ENCODE peak calls at places on chromosomes 7 and 10, in ten cellular contexts. One of them, this sample, is unnamed.

GRCh38 chr7:16839646-16840045 is 34.8 kb upstream of the AGR2 start:
- DNase-seq in NCI-H1092 treated with DMSO at 0.1 percent for 48 hours: no peak
- DNase-seq in posterior vena cava: no peak
- DNase-seq in AG04449: no peak
- DNase-seq in ovary: no peak
- DNase-seq in fibroblast of villous mesenchyme: peak
- DNase-seq in activated T-helper 1 cell treated with anti-CD3 and anti-CD28 coated beads, Interleukin-2, amount 50 U/mL, for 16 hours: no peak
- DNase-seq in choroid plexus epithelial cell: peak
- DNase-seq in stimulated activated CD4-positive, alpha-beta T cell treated with anti-CD3 and anti-CD28 coated beads, Interleukin-12 subunit alpha, Interleukin-12 subunit beta, amount 100 ng/mL, for 48 hours: no peak
- DNase-seq in neural crest cell: no peak
- DNase-seq in this sample: no peak

GRCh38 chr10:69842932-69843331 is 41.2 kb downstream of the COL13A1 start:
- DNase-seq in NCI-H1092 treated with DMSO at 0.1 percent for 48 hours: no peak
- DNase-seq in posterior vena cava: no peak
- DNase-seq in AG04449: no peak
- DNase-seq in ovary: no peak
- DNase-seq in fibroblast of villous mesenchyme: no peak
- DNase-seq in activated T-helper 1 cell treated with anti-CD3 and anti-CD28 coated beads, Interleukin-2, amount 50 U/mL, for 16 hours: no peak
- DNase-seq in choroid plexus epithelial cell: peak
- DNase-seq in stimulated activated CD4-positive, alpha-beta T cell treated with anti-CD3 and anti-CD28 coated beads, Interleukin-12 subunit alpha, Interleukin-12 subunit beta, amount 100 ng/mL, for 48 hours: no peak
- DNase-seq in neural crest cell: no peak
- DNase-seq in this sample: no peak

GRCh38 chr10:2942937-2943336 is 124.4 kb upstream of the PFKP start:
- DNase-seq in NCI-H1092 treated with DMSO at 0.1 percent for 48 hours: no peak
- DNase-seq in posterior vena cava: no peak
- DNase-seq in AG04449: no peak
- DNase-seq in ovary: no peak
- DNase-seq in fibroblast of villous mesenchyme: no peak
- DNase-seq in activated T-helper 1 cell treated with anti-CD3 and anti-CD28 coated beads, Interleukin-2, amount 50 U/mL, for 16 hours: no peak
- DNase-seq in choroid plexus epithelial cell: peak
- DNase-seq in stimulated activated CD4-positive, alpha-beta T cell treated with anti-CD3 and anti-CD28 coated beads, Interleukin-12 subunit alpha, Interleukin-12 subunit beta, amount 100 ng/mL, for 48 hours: no peak
- DNase-seq in neural crest cell: no peak
- DNase-seq in this sample: no peak

GRCh38 chr7:106010331-106010730 is 47.3 kb downstream of the CDHR3 start:
- DNase-seq in NCI-H1092 treated with DMSO at 0.1 percent for 48 hours: no peak
- DNase-seq in posterior vena cava: no peak
- DNase-seq in AG04449: no peak
- DNase-seq in ovary: no peak
- DNase-seq in fibroblast of villous mesenchyme: no peak
- DNase-seq in activated T-helper 1 cell treated with anti-CD3 and anti-CD28 coated beads, Interleukin-2, amount 50 U/mL, for 16 hours: no peak
- DNase-seq in choroid plexus epithelial cell: no peak
- DNase-seq in stimulated activated CD4-positive, alpha-beta T cell treated with anti-CD3 and anti-CD28 coated beads, Interleukin-12 subunit alpha, Interleukin-12 subunit beta, amount 100 ng/mL, for 48 hours: no peak
- DNase-seq in neural crest cell: no peak
- DNase-seq in this sample: no peak

GRCh38 chr10:132248455-132249231 is 59.1 kb downstream of the STK32C start:
- DNase-seq in NCI-H1092 treated with DMSO at 0.1 percent for 48 hours: peak
- DNase-seq in posterior vena cava: no peak
- DNase-seq in AG04449: no peak
- DNase-seq in ovary: no peak
- DNase-seq in fibroblast of villous mesenchyme: peak
- DNase-seq in activated T-helper 1 cell treated with anti-CD3 and anti-CD28 coated beads, Interleukin-2, amount 50 U/mL, for 16 hours: peak
- DNase-seq in choroid plexus epithelial cell: no peak
- DNase-seq in stimulated activated CD4-positive, alpha-beta T cell treated with anti-CD3 and anti-CD28 coated beads, Interleukin-12 subunit alpha, Interleukin-12 subunit beta, amount 100 ng/mL, for 48 hours: no peak
- DNase-seq in neural crest cell: peak
- DNase-seq in this sample: peak

GRCh38 chr10:97127960-97128850 is 57.6 kb downstream of the SLIT1 start:
- DNase-seq in NCI-H1092 treated with DMSO at 0.1 percent for 48 hours: peak
- DNase-seq in posterior vena cava: peak
- DNase-seq in AG04449: no peak
- DNase-seq in ovary: no peak
- DNase-seq in fibroblast of villous mesenchyme: no peak
- DNase-seq in activated T-helper 1 cell treated with anti-CD3 and anti-CD28 coated beads, Interleukin-2, amount 50 U/mL, for 16 hours: no peak
- DNase-seq in choroid plexus epithelial cell: peak
- DNase-seq in stimulated activated CD4-positive, alpha-beta T cell treated with anti-CD3 and anti-CD28 coated beads, Interleukin-12 subunit alpha, Interleukin-12 subunit beta, amount 100 ng/mL, for 48 hours: no peak
- DNase-seq in neural crest cell: no peak
- DNase-seq in this sample: no peak

GRCh38 chr10:45473126-45473525 is 99.1 kb downstream of the ALOX5 start:
- DNase-seq in NCI-H1092 treated with DMSO at 0.1 percent for 48 hours: no peak
- DNase-seq in posterior vena cava: no peak
- DNase-seq in AG04449: no peak
- DNase-seq in ovary: no peak
- DNase-seq in fibroblast of villous mesenchyme: no peak
- DNase-seq in activated T-helper 1 cell treated with anti-CD3 and anti-CD28 coated beads, Interleukin-2, amount 50 U/mL, for 16 hours: no peak
- DNase-seq in choroid plexus epithelial cell: no peak
- DNase-seq in stimulated activated CD4-positive, alpha-beta T cell treated with anti-CD3 and anti-CD28 coated beads, Interleukin-12 subunit alpha, Interleukin-12 subunit beta, amount 100 ng/mL, for 48 hours: no peak
- DNase-seq in neural crest cell: no peak
- DNase-seq in this sample: no peak

GRCh38 chr7:67653856-67654442 is 657.3 kb downstream of the TYW1 start:
- DNase-seq in NCI-H1092 treated with DMSO at 0.1 percent for 48 hours: peak
- DNase-seq in posterior vena cava: no peak
- DNase-seq in AG04449: no peak
- DNase-seq in ovary: no peak
- DNase-seq in fibroblast of villous mesenchyme: no peak
- DNase-seq in activated T-helper 1 cell treated with anti-CD3 and anti-CD28 coated beads, Interleukin-2, amount 50 U/mL, for 16 hours: no peak
- DNase-seq in choroid plexus epithelial cell: no peak
- DNase-seq in stimulated activated CD4-positive, alpha-beta T cell treated with anti-CD3 and anti-CD28 coated beads, Interleukin-12 subunit alpha, Interleukin-12 subunit beta, amount 100 ng/mL, for 48 hours: no peak
- DNase-seq in neural crest cell: no peak
- DNase-seq in this sample: no peak

GRCh38 chr7:40507166-40507565 is 372.4 kb downstream of the SUGCT start:
- DNase-seq in NCI-H1092 treated with DMSO at 0.1 percent for 48 hours: no peak
- DNase-seq in posterior vena cava: no peak
- DNase-seq in AG04449: no peak
- DNase-seq in ovary: no peak
- DNase-seq in fibroblast of villous mesenchyme: no peak
- DNase-seq in activated T-helper 1 cell treated with anti-CD3 and anti-CD28 coated beads, Interleukin-2, amount 50 U/mL, for 16 hours: no peak
- DNase-seq in choroid plexus epithelial cell: peak
- DNase-seq in stimulated activated CD4-positive, alpha-beta T cell treated with anti-CD3 and anti-CD28 coated beads, Interleukin-12 subunit alpha, Interleukin-12 subunit beta, amount 100 ng/mL, for 48 hours: no peak
- DNase-seq in neural crest cell: no peak
- DNase-seq in this sample: no peak

GRCh38 chr7:50196719-50197118 is 103.7 kb upstream of the ZPBP start:
- DNase-seq in NCI-H1092 treated with DMSO at 0.1 percent for 48 hours: no peak
- DNase-seq in posterior vena cava: no peak
- DNase-seq in AG04449: no peak
- DNase-seq in ovary: no peak
- DNase-seq in fibroblast of villous mesenchyme: no peak
- DNase-seq in activated T-helper 1 cell treated with anti-CD3 and anti-CD28 coated beads, Interleukin-2, amount 50 U/mL, for 16 hours: no peak
- DNase-seq in choroid plexus epithelial cell: no peak
- DNase-seq in stimulated activated CD4-positive, alpha-beta T cell treated with anti-CD3 and anti-CD28 coated beads, Interleukin-12 subunit alpha, Interleukin-12 subunit beta, amount 100 ng/mL, for 48 hours: no peak
- DNase-seq in neural crest cell: no peak
- DNase-seq in this sample: no peak

GRCh38 chr10:970311-971149 is 17.7 kb upstream of the GTPBP4 start:
- DNase-seq in NCI-H1092 treated with DMSO at 0.1 percent for 48 hours: peak
- DNase-seq in posterior vena cava: peak
- DNase-seq in AG04449: no peak
- DNase-seq in ovary: no peak
- DNase-seq in fibroblast of villous mesenchyme: peak
- DNase-seq in activated T-helper 1 cell treated with anti-CD3 and anti-CD28 coated beads, Interleukin-2, amount 50 U/mL, for 16 hours: no peak
- DNase-seq in choroid plexus epithelial cell: peak
- DNase-seq in stimulated activated CD4-positive, alpha-beta T cell treated with anti-CD3 and anti-CD28 coated beads, Interleukin-12 subunit alpha, Interleukin-12 subunit beta, amount 100 ng/mL, for 48 hours: no peak
- DNase-seq in neural crest cell: no peak
- DNase-seq in this sample: no peak

GRCh38 chr10:73506491-73506890 is 10.7 kb upstream of the PPP3CB start:
- DNase-seq in NCI-H1092 treated with DMSO at 0.1 percent for 48 hours: no peak
- DNase-seq in posterior vena cava: no peak
- DNase-seq in AG04449: no peak
- DNase-seq in ovary: no peak
- DNase-seq in fibroblast of villous mesenchyme: peak
- DNase-seq in activated T-helper 1 cell treated with anti-CD3 and anti-CD28 coated beads, Interleukin-2, amount 50 U/mL, for 16 hours: no peak
- DNase-seq in choroid plexus epithelial cell: no peak
- DNase-seq in stimulated activated CD4-positive, alpha-beta T cell treated with anti-CD3 and anti-CD28 coated beads, Interleukin-12 subunit alpha, Interleukin-12 subunit beta, amount 100 ng/mL, for 48 hours: no peak
- DNase-seq in neural crest cell: no peak
- DNase-seq in this sample: no peak

GRCh38 chr7:157493017-157493416 is 156.2 kb downstream of the DNAJB6 start:
- DNase-seq in NCI-H1092 treated with DMSO at 0.1 percent for 48 hours: no peak
- DNase-seq in posterior vena cava: no peak
- DNase-seq in AG04449: no peak
- DNase-seq in ovary: no peak
- DNase-seq in fibroblast of villous mesenchyme: no peak
- DNase-seq in activated T-helper 1 cell treated with anti-CD3 and anti-CD28 coated beads, Interleukin-2, amount 50 U/mL, for 16 hours: no peak
- DNase-seq in choroid plexus epithelial cell: no peak
- DNase-seq in stimulated activated CD4-positive, alpha-beta T cell treated with anti-CD3 and anti-CD28 coated beads, Interleukin-12 subunit alpha, Interleukin-12 subunit beta, amount 100 ng/mL, for 48 hours: no peak
- DNase-seq in neural crest cell: no peak
- DNase-seq in this sample: no peak

GRCh38 chr10:78433063-78433717 is 399.5 kb downstream of the RPS24 start:
- DNase-seq in NCI-H1092 treated with DMSO at 0.1 percent for 48 hours: no peak
- DNase-seq in posterior vena cava: peak
- DNase-seq in AG04449: no peak
- DNase-seq in ovary: peak
- DNase-seq in fibroblast of villous mesenchyme: no peak
- DNase-seq in activated T-helper 1 cell treated with anti-CD3 and anti-CD28 coated beads, Interleukin-2, amount 50 U/mL, for 16 hours: no peak
- DNase-seq in choroid plexus epithelial cell: no peak
- DNase-seq in stimulated activated CD4-positive, alpha-beta T cell treated with anti-CD3 and anti-CD28 coated beads, Interleukin-12 subunit alpha, Interleukin-12 subunit beta, amount 100 ng/mL, for 48 hours: no peak
- DNase-seq in neural crest cell: no peak
- DNase-seq in this sample: no peak

GRCh38 chr7:112791465-112792168 is 1.4 kb upstream of the TMEM168 start:
- DNase-seq in NCI-H1092 treated with DMSO at 0.1 percent for 48 hours: no peak
- DNase-seq in posterior vena cava: no peak
- DNase-seq in AG04449: no peak
- DNase-seq in ovary: no peak
- DNase-seq in fibroblast of villous mesenchyme: no peak
- DNase-seq in activated T-helper 1 cell treated with anti-CD3 and anti-CD28 coated beads, Interleukin-2, amount 50 U/mL, for 16 hours: no peak
- DNase-seq in choroid plexus epithelial cell: no peak
- DNase-seq in stimulated activated CD4-positive, alpha-beta T cell treated with anti-CD3 and anti-CD28 coated beads, Interleukin-12 subunit alpha, Interleukin-12 subunit beta, amount 100 ng/mL, for 48 hours: no peak
- DNase-seq in neural crest cell: no peak
- DNase-seq in this sample: no peak

GRCh38 chr7:102175423-102176170 is 111.1 kb upstream of the SH2B2 start:
- DNase-seq in NCI-H1092 treated with DMSO at 0.1 percent for 48 hours: no peak
- DNase-seq in posterior vena cava: no peak
- DNase-seq in AG04449: no peak
- DNase-seq in ovary: no peak
- DNase-seq in fibroblast of villous mesenchyme: peak
- DNase-seq in activated T-helper 1 cell treated with anti-CD3 and anti-CD28 coated beads, Interleukin-2, amount 50 U/mL, for 16 hours: no peak
- DNase-seq in choroid plexus epithelial cell: no peak
- DNase-seq in stimulated activated CD4-positive, alpha-beta T cell treated with anti-CD3 and anti-CD28 coated beads, Interleukin-12 subunit alpha, Interleukin-12 subunit beta, amount 100 ng/mL, for 48 hours: no peak
- DNase-seq in neural crest cell: no peak
- DNase-seq in this sample: no peak

GRCh38 chr10:109374215-109374614 is 549.1 kb downstream of the XPNPEP1 start:
- DNase-seq in NCI-H1092 treated with DMSO at 0.1 percent for 48 hours: no peak
- DNase-seq in posterior vena cava: no peak
- DNase-seq in AG04449: peak
- DNase-seq in ovary: no peak
- DNase-seq in fibroblast of villous mesenchyme: peak
- DNase-seq in activated T-helper 1 cell treated with anti-CD3 and anti-CD28 coated beads, Interleukin-2, amount 50 U/mL, for 16 hours: no peak
- DNase-seq in choroid plexus epithelial cell: peak
- DNase-seq in stimulated activated CD4-positive, alpha-beta T cell treated with anti-CD3 and anti-CD28 coated beads, Interleukin-12 subunit alpha, Interleukin-12 subunit beta, amount 100 ng/mL, for 48 hours: no peak
- DNase-seq in neural crest cell: no peak
- DNase-seq in this sample: no peak

GRCh38 chr10:33509231-33509871 is 174.9 kb upstream of the NRP1 start:
- DNase-seq in NCI-H1092 treated with DMSO at 0.1 percent for 48 hours: peak
- DNase-seq in posterior vena cava: no peak
- DNase-seq in AG04449: no peak
- DNase-seq in ovary: no peak
- DNase-seq in fibroblast of villous mesenchyme: peak
- DNase-seq in activated T-helper 1 cell treated with anti-CD3 and anti-CD28 coated beads, Interleukin-2, amount 50 U/mL, for 16 hours: peak
- DNase-seq in choroid plexus epithelial cell: peak
- DNase-seq in stimulated activated CD4-positive, alpha-beta T cell treated with anti-CD3 and anti-CD28 coated beads, Interleukin-12 subunit alpha, Interleukin-12 subunit beta, amount 100 ng/mL, for 48 hours: no peak
- DNase-seq in neural crest cell: no peak
- DNase-seq in this sample: no peak

GRCh38 chr10:99339077-99339476 is 9.9 kb downstream of the CNNM1 start:
- DNase-seq in NCI-H1092 treated with DMSO at 0.1 percent for 48 hours: no peak
- DNase-seq in posterior vena cava: no peak
- DNase-seq in AG04449: no peak
- DNase-seq in ovary: no peak
- DNase-seq in fibroblast of villous mesenchyme: no peak
- DNase-seq in activated T-helper 1 cell treated with anti-CD3 and anti-CD28 coated beads, Interleukin-2, amount 50 U/mL, for 16 hours: no peak
- DNase-seq in choroid plexus epithelial cell: peak
- DNase-seq in stimulated activated CD4-positive, alpha-beta T cell treated with anti-CD3 and anti-CD28 coated beads, Interleukin-12 subunit alpha, Interleukin-12 subunit beta, amount 100 ng/mL, for 48 hours: no peak
- DNase-seq in neural crest cell: no peak
- DNase-seq in this sample: no peak